ENCODE peak calls at places on chromosomes 5 and 9, in eight cellular contexts. I is right atrium auricular region, Q is HCT116, E is ovary, S is astrocyte of the spinal cord, A is MCF 10A, C is cardiac fibroblast, T is brain microvascular endothelial cell. B is an unnamed sample.
A peak's percentile ranks its signal among the peaks of the same experiment; 100 is the strongest.

GRCh38 chr9:35102769-35103659 is at the start of gene STOML2:
- DNase-seq in I (peak; percentile 96), E (peak; percentile 93), S (peak; percentile 97), C (peak; percentile 97), A (peak; percentile 95), Q (peak; percentile 93), T (peak; percentile 96), B (peak; percentile 96)

GRCh38 chr5:179866241-179867078 is 7.8 kb upstream of the MRNIP start:
- DNase-seq in T (no peak), I (no peak), C (no peak), A (no peak), S (no peak), Q (no peak), E (no peak), B (no peak)

GRCh38 chr5:129412731-129413130 is 47.4 kb upstream of the ADAMTS19 start:
- DNase-seq in T (no peak), C (no peak), S (no peak), A (no peak), Q (no peak), E (no peak), I (no peak), B (no peak)

GRCh38 chr9:36798350-36799065 is 225.8 kb downstream of the MELK start:
- DNase-seq in Q (no peak), C (no peak), A (peak; percentile 49), S (no peak), T (no peak), E (no peak), I (no peak), B (no peak)

GRCh38 chr9:72442212-72442607 is 77.2 kb upstream of the ZFAND5 start:
- DNase-seq in E (no peak), S (peak; percentile 81), Q (peak; percentile 50), I (no peak), C (peak; percentile 73), A (peak; percentile 72), T (peak; percentile 87), B (peak; percentile 84)

GRCh38 chr9:26809795-26810194 is 82.8 kb downstream of the CAAP1 start:
- DNase-seq in S (peak; percentile 62), T (peak; percentile 59), I (no peak), A (peak; percentile 79), Q (peak; percentile 59), C (peak; percentile 50), E (no peak), B (peak; percentile 50)

GRCh38 chr5:1732955-1733354 is 66.7 kb downstream of the MRPL36 start:
- DNase-seq in A (no peak), Q (no peak), T (no peak), I (no peak), S (no peak), E (no peak), C (no peak), B (no peak)

GRCh38 chr9:72695365-72695764 is 174.0 kb downstream of the TMC1 start:
- DNase-seq in E (no peak), A (no peak), Q (no peak), T (no peak), S (no peak), I (no peak), C (no peak), B (no peak)

GRCh38 chr5:141040093-141040762 is 10.9 kb upstream of the PCDHB1 start:
- DNase-seq in S (no peak), I (no peak), E (peak; percentile 26), T (no peak), Q (peak; percentile 69), A (peak; percentile 88), C (peak; percentile 5), B (no peak)

GRCh38 chr5:124061663-124062062 is 549.7 kb downstream of the CSNK1G3 start:
- DNase-seq in E (peak; percentile 23), C (peak; percentile 89), Q (no peak), T (no peak), A (peak; percentile 82), S (peak; percentile 79), I (no peak), B (no peak)

GRCh38 chr5:101143526-101143925 is 240.4 kb upstream of the ST8SIA4 start:
- DNase-seq in C (no peak), E (no peak), T (no peak), Q (no peak), S (no peak), A (no peak), I (no peak), B (no peak)

GRCh38 chr5:159084053-159084452 is 15.7 kb downstream of the EBF1 start:
- DNase-seq in E (no peak), C (no peak), I (no peak), A (no peak), T (no peak), S (no peak), Q (no peak), B (no peak)

GRCh38 chr5:82909816-82910215 is 167.4 kb downstream of the TMEM167A start:
- DNase-seq in T (no peak), S (no peak), Q (no peak), I (no peak), C (no peak), A (no peak), E (no peak), B (no peak)

DNA sequence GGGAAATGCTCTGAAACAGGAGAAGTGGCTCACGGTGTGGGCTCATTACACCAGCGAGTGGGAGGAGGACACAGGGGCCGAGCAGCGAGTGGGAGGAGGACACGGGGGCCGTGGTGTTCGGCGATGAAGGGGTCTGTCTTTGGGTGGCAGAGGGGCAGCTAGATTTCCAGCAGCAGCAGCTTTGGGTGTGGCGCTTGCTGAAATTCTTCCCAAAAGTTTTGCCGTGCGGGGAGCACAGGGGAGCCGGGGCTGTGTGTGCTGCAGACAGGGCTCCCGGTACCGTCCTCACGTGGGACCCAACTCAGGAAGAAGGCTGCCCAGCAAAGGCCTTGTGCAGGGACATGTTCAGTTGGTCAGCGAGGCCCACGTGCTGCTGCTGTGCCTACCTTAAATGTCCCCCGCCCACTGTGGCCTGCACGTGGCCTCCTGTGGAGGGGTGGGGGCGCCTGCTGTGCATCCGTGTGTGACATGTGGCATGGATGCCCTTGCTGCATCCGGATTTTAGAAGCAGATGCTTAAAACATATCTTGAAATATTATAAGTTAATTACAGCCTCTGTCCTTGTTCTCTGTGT is 124.3 kb upstream of the CACNA1B start:
- DNase-seq in Q (no peak), C (no peak), I (no peak), A (no peak), E (no peak), S (no peak), T (no peak), B (no peak)
- TF ChIP-seq CTCF in Q (no peak), C (no peak), I (no peak), A (no peak), E (no peak), S (no peak), T (no peak), B (no peak)

GRCh38 chr5:168948746-168949145 is 352.2 kb downstream of the SLIT3 start:
- DNase-seq in S (no peak), C (no peak), Q (no peak), E (no peak), I (no peak), A (peak; percentile 26), T (no peak), B (no peak)
- TF ChIP-seq CTCF in S (no peak), C (no peak), Q (no peak), E (no peak), I (no peak), A (no peak), T (no peak), B (no peak)

GRCh38 chr5:109959652-109960051 is 269.9 kb downstream of the MAN2A1 start:
- DNase-seq in E (no peak), T (no peak), A (no peak), C (no peak), I (no peak), S (no peak), Q (no peak), B (no peak)
- TF ChIP-seq CTCF in E (no peak), T (peak; percentile 46), A (no peak), C (peak; percentile 47), I (no peak), S (no peak), Q (peak; percentile 48), B (peak; percentile 46)

GRCh38 chr5:65778126-65778525 is 56.1 kb downstream of the NLN start:
- DNase-seq in Q (no peak), S (no peak), C (peak; percentile 26), I (no peak), E (no peak), T (no peak), A (no peak), B (no peak)
- TF ChIP-seq CTCF in Q (no peak), S (no peak), C (no peak), I (no peak), E (no peak), T (no peak), A (no peak), B (no peak)

DNA sequence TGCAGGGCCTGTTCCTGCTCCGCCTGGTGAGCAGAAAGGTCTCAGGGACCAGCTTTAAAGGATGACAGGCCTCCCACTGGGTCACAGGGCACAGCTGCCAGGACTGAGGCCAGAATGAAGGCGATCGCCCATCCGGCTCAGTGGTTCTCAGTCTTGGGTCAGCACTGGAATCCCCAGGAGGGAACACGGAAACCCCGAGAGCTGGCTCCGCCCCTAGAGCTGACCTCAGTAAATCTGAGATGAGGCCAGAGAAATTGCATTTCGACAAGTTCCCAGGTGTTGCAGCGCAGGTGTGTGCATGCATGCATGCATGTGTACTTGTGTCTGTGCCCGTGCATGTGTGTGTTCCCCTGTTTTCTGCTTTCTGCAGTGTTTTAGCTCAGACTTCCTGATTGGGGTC is 47.2 kb upstream of the KCNMB1 start:
- DNase-seq in I (peak; percentile 38), C (no peak), E (no peak), Q (no peak), S (no peak), A (no peak), T (no peak), B (no peak)
- TF ChIP-seq CTCF in I (no peak), C (no peak), E (no peak), Q (no peak), S (no peak), A (no peak), T (no peak), B (no peak)

GRCh38 chr9:136196465-136197371 is 8.2 kb downstream of the LHX3 start:
- DNase-seq in E (no peak), C (no peak), S (no peak), Q (no peak), I (no peak), T (no peak), A (no peak), B (no peak)
- TF ChIP-seq CTCF in E (no peak), C (no peak), S (no peak), Q (no peak), I (no peak), T (no peak), A (no peak), B (no peak)

DNA sequence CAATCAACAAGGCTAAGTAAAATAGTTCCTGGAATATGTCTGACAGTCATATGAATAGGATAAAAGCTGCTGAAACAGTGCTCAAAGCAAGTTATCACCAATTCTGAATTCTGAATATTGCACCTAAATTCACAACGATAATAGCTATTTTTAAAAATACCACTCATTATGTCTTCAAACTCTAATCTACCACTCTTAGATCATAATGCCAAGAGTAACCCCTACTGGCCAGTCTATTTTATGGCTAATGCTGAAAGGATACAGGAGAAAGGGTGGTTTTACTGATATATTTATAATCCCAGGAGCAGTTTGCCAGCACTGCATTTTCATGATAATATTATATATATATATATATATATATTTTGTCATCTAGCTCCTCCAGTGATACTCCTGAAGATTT is 232.8 kb downstream of the PDE4D start:
- DNase-seq in Q (no peak), T (peak; percentile 54), A (peak; percentile 36), S (peak; percentile 62), C (peak; percentile 53), I (no peak), E (no peak), B (peak; percentile 30)
- TF ChIP-seq CTCF in Q (peak; percentile 20), T (peak; percentile 48), A (peak; percentile 42), S (peak; percentile 62), C (peak; percentile 40), I (peak; percentile 52), E (no peak), B (peak; percentile 61)